ENCODE peak calls at places on chromosomes 5 and 9, in six cellular contexts. One of them, this sample, is unnamed.

GRCh38 chr5:99544326-99544725 is 615.5 kb upstream of the CHD1 start:
- DNase-seq in IMR-90: no peak
- DNase-seq in neuronal stem cell: no peak
- DNase-seq in mesenchymal stem cell: no peak
- DNase-seq in trophoblast cell: no peak
- DNase-seq in mesendoderm: no peak
- DNase-seq in this sample: no peak

GRCh38 chr5:72559866-72560766 is 52.9 kb upstream of the ZNF366 start:
- DNase-seq in mesendoderm: peak
- DNase-seq in neuronal stem cell: no peak
- DNase-seq in IMR-90: no peak
- DNase-seq in trophoblast cell: no peak
- DNase-seq in mesenchymal stem cell: no peak
- DNase-seq in this sample: no peak

GRCh38 chr5:31962928-31963327 is 211.2 kb downstream of the GOLPH3 start:
- DNase-seq in neuronal stem cell: no peak
- DNase-seq in IMR-90: no peak
- DNase-seq in mesenchymal stem cell: no peak
- DNase-seq in mesendoderm: no peak
- DNase-seq in trophoblast cell: peak
- DNase-seq in this sample: no peak

GRCh38 chr9:130561056-130561455 is 18.3 kb upstream of the FUBP3 start:
- DNase-seq in mesenchymal stem cell: peak
- DNase-seq in IMR-90: no peak
- DNase-seq in trophoblast cell: no peak
- DNase-seq in mesendoderm: no peak
- DNase-seq in neuronal stem cell: no peak
- DNase-seq in this sample: no peak

GRCh38 chr9:110340306-110340705 is 2.6 kb upstream of the TXNDC8 start:
- DNase-seq in mesenchymal stem cell: no peak
- DNase-seq in mesendoderm: peak
- DNase-seq in trophoblast cell: no peak
- DNase-seq in IMR-90: no peak
- DNase-seq in neuronal stem cell: no peak
- DNase-seq in this sample: peak

GRCh38 chr9:91775708-91776028 is 174.4 kb downstream of the ROR2 start:
- DNase-seq in trophoblast cell: no peak
- DNase-seq in mesenchymal stem cell: no peak
- DNase-seq in mesendoderm: no peak
- DNase-seq in neuronal stem cell: no peak
- DNase-seq in IMR-90: no peak
- DNase-seq in this sample: no peak

GRCh38 chr5:136132087-136132486 is 558 bp upstream of the SMAD5 start:
- DNase-seq in trophoblast cell: no peak
- DNase-seq in IMR-90: no peak
- DNase-seq in neuronal stem cell: peak
- DNase-seq in mesendoderm: peak
- DNase-seq in mesenchymal stem cell: no peak
- DNase-seq in this sample: no peak

GRCh38 chr5:32311404-32312193 is 1.1 kb downstream of the MTMR12 start:
- DNase-seq in mesenchymal stem cell: peak
- DNase-seq in trophoblast cell: no peak
- DNase-seq in mesendoderm: peak
- DNase-seq in IMR-90: peak
- DNase-seq in neuronal stem cell: no peak
- DNase-seq in this sample: no peak

GRCh38 chr5:65030056-65030455 is 261.3 kb downstream of the CWC27 start:
- DNase-seq in IMR-90: no peak
- DNase-seq in mesenchymal stem cell: no peak
- DNase-seq in neuronal stem cell: no peak
- DNase-seq in mesendoderm: no peak
- DNase-seq in trophoblast cell: peak
- DNase-seq in this sample: no peak

GRCh38 chr9:117464941-117465616 is 50.2 kb upstream of the ASTN2 start:
- DNase-seq in trophoblast cell: no peak
- DNase-seq in neuronal stem cell: no peak
- DNase-seq in mesenchymal stem cell: no peak
- DNase-seq in IMR-90: no peak
- DNase-seq in mesendoderm: no peak
- DNase-seq in this sample: no peak

GRCh38 chr9:97790542-97790941 is 62.5 kb upstream of the FOXE1 start:
- DNase-seq in trophoblast cell: no peak
- DNase-seq in neuronal stem cell: no peak
- DNase-seq in IMR-90: no peak
- DNase-seq in mesendoderm: no peak
- DNase-seq in mesenchymal stem cell: no peak
- DNase-seq in this sample: no peak

GRCh38 chr5:157116483-157116954 is 7.7 kb upstream of the HAVCR2 start:
- DNase-seq in mesendoderm: no peak
- DNase-seq in neuronal stem cell: no peak
- DNase-seq in trophoblast cell: no peak
- DNase-seq in IMR-90: no peak
- DNase-seq in mesenchymal stem cell: no peak
- DNase-seq in this sample: no peak

GRCh38 chr5:10626473-10627013 is 62.7 kb downstream of the ANKRD33B start:
- DNase-seq in mesendoderm: no peak
- DNase-seq in trophoblast cell: no peak
- DNase-seq in IMR-90: peak
- DNase-seq in neuronal stem cell: no peak
- DNase-seq in mesenchymal stem cell: peak
- DNase-seq in this sample: no peak

GRCh38 chr9:78296893-78297671 is at the start of gene PSAT1:
- DNase-seq in trophoblast cell: peak
- DNase-seq in neuronal stem cell: peak
- DNase-seq in mesenchymal stem cell: peak
- DNase-seq in IMR-90: peak
- DNase-seq in mesendoderm: peak
- DNase-seq in this sample: peak
- H2BK120ac ChIP-seq in trophoblast cell: peak
- H2BK120ac ChIP-seq in neuronal stem cell: peak
- H2BK120ac ChIP-seq in mesenchymal stem cell: peak
- H2BK120ac ChIP-seq in IMR-90: peak
- H2BK120ac ChIP-seq in mesendoderm: peak
- H2BK120ac ChIP-seq in this sample: peak

GRCh38 chr9:69060766-69061165 is 25.2 kb downstream of the FXN start:
- DNase-seq in mesendoderm: peak
- DNase-seq in IMR-90: no peak
- DNase-seq in trophoblast cell: no peak
- DNase-seq in neuronal stem cell: no peak
- DNase-seq in mesenchymal stem cell: no peak
- DNase-seq in this sample: no peak
- H2AK5ac ChIP-seq in mesendoderm: no peak
- H2AK5ac ChIP-seq in IMR-90: no peak
- H2AK5ac ChIP-seq in trophoblast cell: no peak
- H2AK5ac ChIP-seq in neuronal stem cell: no peak
- H2AK5ac ChIP-seq in mesenchymal stem cell: no peak
- H2AK5ac ChIP-seq in this sample: no peak

GRCh38 chr5:142478116-142478515 is 153.3 kb upstream of the SPRY4 start:
- DNase-seq in mesendoderm: no peak
- DNase-seq in mesenchymal stem cell: no peak
- DNase-seq in IMR-90: no peak
- DNase-seq in trophoblast cell: no peak
- DNase-seq in neuronal stem cell: no peak
- DNase-seq in this sample: no peak

GRCh38 chr5:142475102-142475501 is 150.3 kb upstream of the SPRY4 start:
- DNase-seq in trophoblast cell: peak
- DNase-seq in IMR-90: no peak
- DNase-seq in neuronal stem cell: no peak
- DNase-seq in mesenchymal stem cell: no peak
- DNase-seq in mesendoderm: peak
- DNase-seq in this sample: peak

GRCh38 chr5:142474426-142474825 is 149.6 kb upstream of the SPRY4 start:
- DNase-seq in neuronal stem cell: no peak
- DNase-seq in mesendoderm: peak
- DNase-seq in mesenchymal stem cell: peak
- DNase-seq in trophoblast cell: peak
- DNase-seq in IMR-90: no peak
- DNase-seq in this sample: no peak

GRCh38 chr5:142473038-142473437 is 148.2 kb upstream of the SPRY4 start:
- DNase-seq in mesenchymal stem cell: no peak
- DNase-seq in mesendoderm: no peak
- DNase-seq in IMR-90: no peak
- DNase-seq in neuronal stem cell: no peak
- DNase-seq in trophoblast cell: no peak
- DNase-seq in this sample: no peak

GRCh38 chr5:142472306-142472951 is 147.6 kb upstream of the SPRY4 start:
- DNase-seq in mesendoderm: peak
- DNase-seq in mesenchymal stem cell: peak
- DNase-seq in trophoblast cell: peak
- DNase-seq in IMR-90: peak
- DNase-seq in neuronal stem cell: no peak
- DNase-seq in this sample: no peak
- H2BK120ac ChIP-seq in mesendoderm: no peak
- H2BK120ac ChIP-seq in mesenchymal stem cell: no peak
- H2BK120ac ChIP-seq in trophoblast cell: no peak
- H2BK120ac ChIP-seq in IMR-90: peak
- H2BK120ac ChIP-seq in neuronal stem cell: no peak
- H2BK120ac ChIP-seq in this sample: no peak

GRCh38 chr9:129208191-129209091 is 30.4 kb upstream of the IER5L start:
- DNase-seq in trophoblast cell: no peak
- DNase-seq in mesenchymal stem cell: no peak
- DNase-seq in mesendoderm: peak
- DNase-seq in neuronal stem cell: no peak
- DNase-seq in IMR-90: no peak
- DNase-seq in this sample: peak

GRCh38 chr9:129209580-129209979 is 31.5 kb upstream of the IER5L start:
- DNase-seq in trophoblast cell: no peak
- DNase-seq in IMR-90: no peak
- DNase-seq in mesendoderm: no peak
- DNase-seq in neuronal stem cell: no peak
- DNase-seq in mesenchymal stem cell: no peak
- DNase-seq in this sample: no peak

GRCh38 chr9:129211686-129212085 is 33.6 kb upstream of the IER5L start:
- DNase-seq in neuronal stem cell: no peak
- DNase-seq in trophoblast cell: no peak
- DNase-seq in mesendoderm: peak
- DNase-seq in IMR-90: no peak
- DNase-seq in mesenchymal stem cell: no peak
- DNase-seq in this sample: no peak

GRCh38 chr9:129209109-129209508 is 31.0 kb upstream of the IER5L start:
- DNase-seq in mesenchymal stem cell: no peak
- DNase-seq in trophoblast cell: no peak
- DNase-seq in neuronal stem cell: no peak
- DNase-seq in mesendoderm: peak
- DNase-seq in IMR-90: no peak
- DNase-seq in this sample: peak

DNA sequence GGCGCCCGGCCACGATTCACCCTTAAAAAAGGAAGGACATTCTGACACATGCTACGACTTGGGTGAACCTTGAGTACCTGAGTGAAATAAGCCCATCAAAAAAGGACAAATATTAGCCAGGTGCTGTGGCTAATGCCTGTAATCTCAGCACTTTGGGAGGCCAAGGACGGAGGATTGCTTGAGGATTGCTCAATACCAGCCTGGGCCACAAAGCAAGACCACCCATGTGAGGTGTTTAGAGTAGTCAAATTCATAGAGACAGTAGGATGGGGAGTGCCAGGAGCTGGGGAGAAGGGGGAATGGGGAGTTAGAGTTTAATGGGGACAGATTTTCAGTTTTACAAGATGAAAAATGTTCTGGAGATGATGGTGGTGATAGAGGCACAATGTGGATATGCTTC is 32.1 kb upstream of the IER5L start:
- DNase-seq in neuronal stem cell: no peak
- DNase-seq in mesendoderm: no peak
- DNase-seq in mesenchymal stem cell: no peak
- DNase-seq in IMR-90: no peak
- DNase-seq in trophoblast cell: no peak
- DNase-seq in this sample: no peak
- H2AK5ac ChIP-seq in neuronal stem cell: no peak
- H2AK5ac ChIP-seq in mesendoderm: no peak
- H2AK5ac ChIP-seq in mesenchymal stem cell: no peak
- H2AK5ac ChIP-seq in IMR-90: no peak
- H2AK5ac ChIP-seq in trophoblast cell: no peak
- H2AK5ac ChIP-seq in this sample: no peak

GRCh38 chr9:121107881-121108280 is 33.1 kb downstream of the CNTRL start:
- DNase-seq in mesendoderm: no peak
- DNase-seq in IMR-90: no peak
- DNase-seq in trophoblast cell: no peak
- DNase-seq in mesenchymal stem cell: no peak
- DNase-seq in neuronal stem cell: no peak
- DNase-seq in this sample: no peak

GRCh38 chr9:121105531-121105930 is 30.8 kb downstream of the CNTRL start:
- DNase-seq in mesendoderm: peak
- DNase-seq in trophoblast cell: no peak
- DNase-seq in IMR-90: no peak
- DNase-seq in neuronal stem cell: no peak
- DNase-seq in mesenchymal stem cell: no peak
- DNase-seq in this sample: no peak

GRCh38 chr9:121107041-121107440 is 32.3 kb downstream of the CNTRL start:
- DNase-seq in mesendoderm: peak
- DNase-seq in trophoblast cell: no peak
- DNase-seq in IMR-90: no peak
- DNase-seq in neuronal stem cell: no peak
- DNase-seq in mesenchymal stem cell: no peak
- DNase-seq in this sample: no peak
- H2BK120ac ChIP-seq in mesendoderm: no peak
- H2BK120ac ChIP-seq in trophoblast cell: no peak
- H2BK120ac ChIP-seq in IMR-90: no peak
- H2BK120ac ChIP-seq in neuronal stem cell: no peak
- H2BK120ac ChIP-seq in mesenchymal stem cell: no peak
- H2BK120ac ChIP-seq in this sample: no peak

DNA sequence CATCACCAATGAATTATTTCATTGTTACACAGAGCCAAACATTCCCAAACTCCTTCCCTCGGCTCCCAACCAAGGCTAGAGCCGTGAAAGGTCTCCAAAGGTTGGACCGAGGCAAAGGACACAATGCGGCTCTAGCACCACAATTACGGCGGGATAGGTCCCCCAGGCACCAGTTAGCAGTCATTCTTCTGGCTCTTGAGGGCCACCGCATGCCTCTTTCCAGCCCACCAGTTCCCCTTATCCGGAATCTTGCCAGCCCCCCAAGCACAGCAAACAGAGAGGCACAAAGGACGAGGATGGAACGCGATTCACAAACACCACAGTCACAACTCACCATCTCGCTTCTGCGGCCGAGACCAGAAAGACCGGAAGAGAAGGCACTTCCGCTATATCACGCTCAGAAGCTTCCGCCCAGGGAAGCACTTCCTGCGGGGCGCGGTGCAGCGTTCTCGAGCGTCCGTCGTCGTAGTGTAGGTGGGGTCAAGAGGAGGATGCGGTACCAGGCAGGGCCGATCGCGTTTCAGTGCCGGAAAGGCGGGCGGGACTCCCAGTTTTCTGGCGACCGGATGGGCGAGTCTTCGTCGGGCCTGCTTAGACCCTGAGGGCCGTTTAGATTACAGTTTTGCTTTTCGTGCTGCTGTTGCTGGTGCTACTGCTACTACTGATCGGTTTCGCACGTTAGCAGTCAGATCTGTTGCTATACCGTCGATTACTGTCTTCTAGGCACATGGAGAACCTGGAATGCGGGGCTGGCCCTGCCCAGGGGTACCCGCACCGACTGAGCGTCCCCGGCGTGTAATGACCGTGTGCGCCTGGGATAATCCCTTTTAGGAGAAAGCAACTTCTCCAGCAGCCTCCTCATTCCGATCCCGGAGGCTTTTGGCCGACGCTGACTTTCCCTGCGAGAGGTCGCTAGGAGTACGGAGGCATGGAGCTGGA is at the start of gene RPL37:
- DNase-seq in IMR-90: peak
- DNase-seq in trophoblast cell: peak
- DNase-seq in mesenchymal stem cell: peak
- DNase-seq in mesendoderm: peak
- DNase-seq in neuronal stem cell: peak
- DNase-seq in this sample: peak
- H2AK5ac ChIP-seq in IMR-90: peak
- H2AK5ac ChIP-seq in trophoblast cell: peak
- H2AK5ac ChIP-seq in mesenchymal stem cell: peak
- H2AK5ac ChIP-seq in mesendoderm: peak
- H2AK5ac ChIP-seq in neuronal stem cell: peak
- H2AK5ac ChIP-seq in this sample: peak

GRCh38 chr5:178180141-178180863 is 6.9 kb downstream of the GMCL2 start:
- DNase-seq in mesenchymal stem cell: no peak
- DNase-seq in IMR-90: no peak
- DNase-seq in trophoblast cell: no peak
- DNase-seq in neuronal stem cell: no peak
- DNase-seq in mesendoderm: peak
- DNase-seq in this sample: peak
- H2BK120ac ChIP-seq in mesenchymal stem cell: no peak
- H2BK120ac ChIP-seq in IMR-90: no peak
- H2BK120ac ChIP-seq in trophoblast cell: no peak
- H2BK120ac ChIP-seq in neuronal stem cell: no peak
- H2BK120ac ChIP-seq in mesendoderm: no peak
- H2BK120ac ChIP-seq in this sample: peak